ENCODE peak calls at places on chromosome 16, in ten cellular contexts. R is gastrocnemius medialis; S is prostate gland; Q is aorta; G is adrenal gland; L is neural progenitor cell; F is CD4-positive, CD25-positive, alpha-beta regulatory T cell; T is A673; H is mesenchymal stem cell; P is CD8-positive, alpha-beta memory T cell. X is an unnamed sample. For H3K4me1, the result is how much of the 10 kb centered on the place peaks cover.

GRCh38 chr16:1361685-1362360 is 10.1 kb downstream of the GNPTG start:
- DNase-seq in R (no peak), S (no peak), Q (no peak), G (no peak), L (no peak), F (no peak), T (no peak), H (no peak), P (no peak), X (no peak)

GRCh38 chr16:88768041-88768876 is 16.8 kb downstream of the PIEZO1 start:
- DNase-seq in R (no peak), S (no peak), Q (peak), G (peak), L (peak), F (no peak), T (no peak), H (peak), P (no peak), X (peak)

GRCh38 chr16:77212736-77213541 is 13.7 kb downstream of the SYCE1L start:
- DNase-seq in R (no peak), S (peak), Q (peak), G (peak), L (peak), F (peak), T (peak), H (peak), P (peak), X (peak)

GRCh38 chr16:79054593-79054992 is 545.9 kb downstream of the MAF start:
- DNase-seq in R (no peak), S (no peak), Q (no peak), G (no peak), L (no peak), F (no peak), T (no peak), H (no peak), P (no peak), X (no peak)

GRCh38 chr16:48128769-48129168 is 27.0 kb downstream of the ABCC12 start:
- DNase-seq in R (no peak), S (no peak), Q (no peak), G (no peak), L (no peak), F (no peak), T (no peak), H (no peak), P (no peak), X (no peak)

GRCh38 chr16:30096105-30096861 is at the start of gene YPEL3:
- DNase-seq in R (peak), S (peak), Q (peak), G (peak), L (peak), F (peak), T (peak), H (peak), P (peak), X (peak)

GRCh38 chr16:66927918-66928649 is 2.7 kb upstream of the RRAD start:
- DNase-seq in R (peak), S (no peak), Q (no peak), G (peak), L (no peak), F (no peak), T (no peak), H (peak), P (no peak), X (no peak)

GRCh38 chr16:67528870-67529638 is 425 bp downstream of the RIPOR1 start:
- DNase-seq in R (no peak), S (no peak), Q (no peak), G (peak), L (peak), F (peak), T (peak), H (peak), P (no peak), X (peak)

GRCh38 chr16:15996432-15997109 is 47.2 kb downstream of the ABCC1 start:
- DNase-seq in R (no peak), S (no peak), Q (peak), G (peak), L (no peak), F (no peak), T (no peak), H (peak), P (no peak), X (peak)

GRCh38 chr16:49701867-49702494 is 153.9 kb downstream of the ZNF423 start:
- DNase-seq in R (peak), S (peak), Q (peak), G (peak), L (peak), F (no peak), T (peak), H (peak), P (no peak), X (no peak)

DNA sequence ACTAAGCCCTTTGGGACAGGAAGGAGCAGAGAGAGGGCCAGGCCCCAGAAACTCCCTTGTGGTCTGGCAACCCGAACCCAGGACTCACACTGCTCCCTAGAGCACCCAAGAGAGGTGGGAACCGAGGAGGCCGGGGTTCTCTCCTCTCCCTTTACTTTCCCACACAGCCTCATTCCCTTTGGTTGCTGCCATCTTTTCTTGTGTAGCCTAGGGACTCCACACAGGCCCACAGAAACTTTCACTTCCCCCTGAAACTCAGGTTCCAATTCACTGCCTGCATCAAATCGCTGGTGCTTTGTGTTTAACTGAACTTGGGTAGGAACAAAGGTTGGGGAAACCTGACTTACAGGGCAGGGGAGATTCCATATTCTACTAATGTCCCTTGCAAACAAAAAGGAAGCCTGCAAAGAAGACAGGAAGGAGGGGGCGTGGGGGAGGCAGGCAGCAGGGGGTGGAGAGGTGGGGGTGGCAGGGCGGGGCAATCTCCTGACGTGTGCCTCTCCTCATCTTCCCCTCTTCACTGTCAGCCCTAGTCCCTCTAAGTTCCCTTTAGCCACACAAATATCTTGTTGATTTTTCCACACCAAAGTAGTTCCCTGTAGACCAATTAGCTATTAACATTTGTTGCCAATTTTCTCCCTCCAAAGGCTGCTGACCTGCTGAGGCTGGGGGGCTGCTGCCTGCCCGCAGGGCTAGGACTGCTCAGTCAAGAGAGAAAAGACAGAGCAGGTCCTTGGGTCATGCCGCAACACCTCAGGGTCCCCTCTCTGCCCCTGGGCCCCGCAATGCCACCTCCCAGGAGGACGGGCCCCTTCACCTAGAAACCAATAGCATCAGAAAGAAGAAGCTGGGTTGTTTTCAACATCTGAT is 8.0 kb downstream of the ST3GAL2 start:
- DNase-seq in R (no peak), S (no peak), Q (no peak), G (peak), L (no peak), F (peak), T (peak), H (peak), P (peak), X (peak)
- H3K4me1 ChIP-seq in R (half or more), S (under half), Q (under half), G (under half), L (under half), F (half or more), T (under half), H (half or more), P (half or more), X (half or more)

DNA sequence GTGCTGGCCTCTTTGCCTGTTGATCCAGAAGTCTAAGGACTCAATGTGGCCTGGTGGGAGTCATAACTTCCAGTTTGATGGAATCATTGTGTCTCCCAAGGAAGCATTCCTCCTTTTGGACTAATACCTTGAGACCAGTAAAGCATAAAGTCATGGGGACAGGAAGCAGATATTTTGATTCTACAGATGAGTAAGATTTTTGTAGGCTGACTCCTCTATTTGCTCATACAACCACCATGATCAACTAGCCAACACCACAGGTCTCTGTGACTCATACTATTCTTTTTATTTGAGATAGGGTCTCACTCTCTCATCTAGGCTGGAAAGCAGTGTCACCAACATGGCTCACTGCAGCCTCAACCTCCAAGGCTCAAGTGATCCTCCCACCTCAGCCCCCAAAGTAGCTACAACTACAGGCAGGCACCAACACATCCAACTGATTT is 6.2 kb downstream of the MT2A start:
- DNase-seq in R (no peak), S (no peak), Q (no peak), G (no peak), L (no peak), F (peak), T (no peak), H (peak), P (no peak), X (peak)
- H3K27ac ChIP-seq in R (no peak), S (no peak), Q (no peak), G (no peak), L (no peak), F (no peak), T (no peak), H (peak), P (no peak), X (peak)

GRCh38 chr16:81817789-81818304 is 38.8 kb downstream of the PLCG2 start:
- DNase-seq in R (no peak), S (no peak), Q (no peak), G (no peak), L (no peak), F (peak), T (no peak), H (no peak), P (no peak), X (no peak)

GRCh38 chr16:81816793-81817210 is 37.7 kb downstream of the PLCG2 start:
- DNase-seq in R (no peak), S (no peak), Q (no peak), G (no peak), L (no peak), F (no peak), T (no peak), H (no peak), P (no peak), X (no peak)

GRCh38 chr16:81818514-81819304 is 39.6 kb downstream of the PLCG2 start:
- DNase-seq in R (no peak), S (no peak), Q (no peak), G (no peak), L (no peak), F (no peak), T (no peak), H (no peak), P (no peak), X (no peak)

GRCh38 chr16:81816351-81816750 is 37.3 kb downstream of the PLCG2 start:
- DNase-seq in R (no peak), S (no peak), Q (no peak), G (no peak), L (no peak), F (no peak), T (no peak), H (no peak), P (no peak), X (no peak)

DNA sequence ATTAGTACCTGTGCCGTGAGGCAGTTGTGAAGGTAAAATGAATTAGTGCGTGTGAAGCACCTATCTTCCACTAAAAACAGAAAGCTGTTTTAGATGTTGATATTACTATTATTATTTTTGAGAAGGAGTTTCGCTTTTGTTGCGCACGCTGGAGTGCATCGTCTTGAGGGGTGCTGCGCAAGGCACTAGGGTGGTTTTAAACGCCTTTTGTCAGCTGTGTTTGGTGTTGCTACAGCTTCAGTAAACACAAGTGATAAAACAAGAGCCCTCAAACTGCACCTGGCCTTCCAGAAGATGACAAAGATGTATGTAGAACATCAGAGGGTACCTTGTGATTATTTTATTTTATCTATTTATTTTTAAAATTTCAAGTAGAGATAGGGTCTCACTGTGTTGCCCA is 38.2 kb downstream of the PLCG2 start:
- DNase-seq in R (no peak), S (no peak), Q (no peak), G (no peak), L (no peak), F (no peak), T (no peak), H (no peak), P (no peak), X (no peak)
- H3K4me1 ChIP-seq in R (under half), S (under half), Q (under half), G (under half), L (under half), F (under half), T (under half), H (under half), P (under half), X (under half)

GRCh38 chr16:81405702-81406113 is 38.9 kb upstream of the CMIP start:
- DNase-seq in R (no peak), S (no peak), Q (no peak), G (peak), L (no peak), F (no peak), T (no peak), H (peak), P (no peak), X (peak)

GRCh38 chr16:81401035-81401950 is 43.3 kb upstream of the CMIP start:
- DNase-seq in R (no peak), S (peak), Q (no peak), G (peak), L (no peak), F (no peak), T (no peak), H (peak), P (no peak), X (no peak)

GRCh38 chr16:81403601-81404391 is 40.8 kb upstream of the CMIP start:
- DNase-seq in R (peak), S (peak), Q (peak), G (peak), L (peak), F (peak), T (peak), H (peak), P (peak), X (peak)

GRCh38 chr16:81399909-81400308 is 44.7 kb upstream of the CMIP start:
- DNase-seq in R (no peak), S (no peak), Q (no peak), G (no peak), L (no peak), F (no peak), T (no peak), H (no peak), P (no peak), X (no peak)

DNA sequence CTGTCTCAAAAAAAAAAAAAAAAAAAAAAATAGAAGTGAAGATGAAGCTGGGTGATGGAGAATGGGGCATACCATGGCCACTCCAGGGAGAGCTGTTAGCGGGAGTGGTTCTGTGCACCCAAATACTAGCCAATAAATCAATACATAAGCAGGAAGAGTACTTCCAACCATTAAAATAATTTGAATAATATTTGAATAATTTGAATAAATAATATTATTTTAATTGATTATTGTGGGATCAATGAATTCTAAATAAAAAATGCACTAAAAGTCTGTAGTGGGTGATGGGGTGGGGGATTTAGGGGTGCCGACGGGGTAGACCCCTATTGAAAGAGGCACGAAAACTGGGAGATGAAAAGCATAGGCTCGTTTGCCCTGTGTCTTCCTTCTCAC is 41.4 kb upstream of the CMIP start:
- DNase-seq in R (no peak), S (no peak), Q (no peak), G (no peak), L (no peak), F (no peak), T (no peak), H (no peak), P (no peak), X (no peak)
- H3K27ac ChIP-seq in R (no peak), S (no peak), Q (no peak), G (no peak), L (no peak), F (no peak), T (no peak), H (no peak), P (no peak), X (no peak)

GRCh38 chr16:12764813-12765212 is 38.9 kb downstream of the CPPED1 start:
- DNase-seq in R (no peak), S (no peak), Q (no peak), G (no peak), L (no peak), F (no peak), T (no peak), H (no peak), P (no peak), X (no peak)
- H3K4me1 ChIP-seq in R (under half), S (under half), Q (under half), G (under half), L (under half), F (under half), T (under half), H (under half), P (under half), X (under half)

GRCh38 chr16:85360323-85361277 is 248.3 kb upstream of the CIBAR2 start:
- DNase-seq in R (peak), S (peak), Q (no peak), G (no peak), L (no peak), F (peak), T (no peak), H (peak), P (no peak), X (peak)

GRCh38 chr16:85363881-85364280 is 249.2 kb upstream of the GSE1 start:
- DNase-seq in R (no peak), S (no peak), Q (no peak), G (no peak), L (no peak), F (no peak), T (no peak), H (peak), P (no peak), X (peak)

GRCh38 chr16:85361441-85362118 is 249.3 kb upstream of the CIBAR2 start:
- DNase-seq in R (no peak), S (no peak), Q (no peak), G (peak), L (no peak), F (no peak), T (no peak), H (no peak), P (no peak), X (no peak)

GRCh38 chr16:85363427-85363826 is 249.7 kb upstream of the GSE1 start:
- DNase-seq in R (no peak), S (no peak), Q (no peak), G (no peak), L (no peak), F (no peak), T (no peak), H (peak), P (no peak), X (peak)

GRCh38 chr16:85362443-85362842 is 250.2 kb upstream of the CIBAR2 start:
- DNase-seq in R (no peak), S (no peak), Q (no peak), G (no peak), L (no peak), F (no peak), T (no peak), H (peak), P (no peak), X (no peak)
- H3K27ac ChIP-seq in R (no peak), S (no peak), Q (no peak), G (peak), L (no peak), F (no peak), T (no peak), H (no peak), P (no peak), X (no peak)

GRCh38 chr16:85614338-85615013 is 1.4 kb downstream of the GSE1 start:
- DNase-seq in R (no peak), S (no peak), Q (no peak), G (no peak), L (peak), F (peak), T (no peak), H (peak), P (no peak), X (no peak)

GRCh38 chr16:85615014-85615851 is 2.1 kb downstream of the GSE1 start:
- DNase-seq in R (no peak), S (peak), Q (peak), G (peak), L (peak), F (peak), T (peak), H (peak), P (peak), X (no peak)

GRCh38 chr16:85616608-85617311 is 3.6 kb downstream of the GSE1 start:
- DNase-seq in R (no peak), S (peak), Q (peak), G (peak), L (no peak), F (peak), T (peak), H (peak), P (no peak), X (no peak)

GRCh38 chr16:85617948-85618347 is 4.8 kb downstream of the GSE1 start:
- DNase-seq in R (no peak), S (no peak), Q (no peak), G (no peak), L (no peak), F (no peak), T (no peak), H (no peak), P (no peak), X (no peak)

DNA sequence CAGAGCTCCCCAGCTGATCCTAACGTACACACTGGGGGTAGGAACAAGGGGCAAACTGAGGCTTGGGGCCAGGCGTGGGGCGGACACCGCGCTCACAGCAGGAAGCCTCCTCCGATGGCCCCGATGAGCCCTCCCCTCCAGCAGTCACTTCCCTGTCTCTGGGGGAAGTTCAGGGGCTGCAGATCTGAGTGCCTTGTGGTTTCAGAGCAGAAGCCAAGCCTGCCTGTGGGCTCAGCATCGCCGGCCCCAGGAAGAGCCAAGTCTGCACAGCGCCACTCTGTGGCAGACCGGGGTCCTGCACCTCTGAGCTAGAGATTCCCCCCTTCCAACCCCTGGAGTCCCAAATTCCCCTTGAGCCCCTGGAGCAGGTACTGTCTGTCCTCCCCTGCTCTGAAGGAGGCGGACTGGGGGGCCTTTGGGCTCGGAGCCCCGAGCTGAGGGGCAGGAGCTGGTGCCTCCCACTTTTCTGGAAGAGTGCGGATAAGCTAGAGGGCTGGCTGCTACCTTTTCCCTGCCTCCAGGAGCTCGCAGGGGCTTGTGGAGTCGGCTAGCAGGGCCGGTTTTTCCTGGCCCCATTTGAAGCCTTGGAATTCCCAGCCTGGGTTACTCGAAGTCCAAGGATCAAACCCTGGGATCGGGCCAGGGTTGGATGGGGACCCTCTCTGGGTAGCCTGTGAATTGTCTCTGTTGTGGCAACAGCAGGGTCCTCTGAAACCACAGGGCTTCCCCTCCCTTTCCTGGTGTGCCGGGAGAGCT is 2.9 kb downstream of the GSE1 start:
- DNase-seq in R (peak), S (no peak), Q (peak), G (peak), L (peak), F (peak), T (peak), H (peak), P (peak), X (peak)
- H3K4me1 ChIP-seq in R (under half), S (under half), Q (under half), G (half or more), L (under half), F (half or more), T (half or more), H (half or more), P (under half), X (under half)

X was measured in SJSA1.